ENCODE peak calls at places on chromosome 3, in nine cellular contexts. O is NB4, P is WTC11, F is HCT116, U is SK-N-SH, B is A549, E is HepG2, A is H1, T is K562. H is an unnamed sample.
A peak's percentile ranks its signal among the peaks of the same experiment; 100 is the strongest.

GRCh38 chr3:179464296-179465092 is 13.2 kb upstream of the GNB4 start:
- DNase-seq in T (no peak), E (no peak), F (no peak), A (no peak), P (no peak), U (no peak), B (no peak), O (peak; percentile 68), H (no peak)

GRCh38 chr3:88984266-88984665 is 123.2 kb upstream of the EPHA3 start:
- DNase-seq in A (no peak), T (no peak), O (no peak), P (no peak), U (no peak), E (no peak), F (no peak), B (no peak), H (no peak)

GRCh38 chr3:79737530-79737929 is 30.3 kb downstream of the ROBO1 start:
- DNase-seq in U (no peak), P (no peak), E (no peak), F (no peak), O (no peak), A (no peak), T (no peak), B (no peak), H (no peak)

GRCh38 chr3:144241381-144241780 is 269.8 kb downstream of the DIPK2A start:
- DNase-seq in O (no peak), A (no peak), U (no peak), E (no peak), P (no peak), B (no peak), T (no peak), F (no peak), H (no peak)

GRCh38 chr3:139586420-139587017 is 47.0 kb upstream of the RBP1 start:
- DNase-seq in T (no peak), F (no peak), B (no peak), A (no peak), U (no peak), E (no peak), P (no peak), O (no peak), H (no peak)

GRCh38 chr3:13301295-13301987 is 118.7 kb downstream of the NUP210 start:
- DNase-seq in O (peak; percentile 93), F (peak; percentile 12), A (peak; percentile 74), U (no peak), B (peak; percentile 54), E (peak; percentile 65), P (peak; percentile 74), T (peak; percentile 51), H (no peak)

GRCh38 chr3:136995652-136996051 is 37.9 kb downstream of the IL20RB start:
- DNase-seq in U (no peak), T (no peak), A (no peak), O (no peak), F (no peak), E (no peak), B (no peak), P (no peak), H (no peak)

GRCh38 chr3:58170376-58170775 is 40.4 kb downstream of the DNASE1L3 start:
- DNase-seq in E (no peak), B (no peak), O (no peak), F (no peak), A (no peak), T (no peak), P (no peak), U (no peak), H (no peak)

GRCh38 chr3:61060421-61060861 is 190.8 kb downstream of the FHIT start:
- DNase-seq in T (no peak), P (no peak), U (no peak), F (no peak), B (no peak), A (no peak), E (peak; percentile 44), O (no peak), H (no peak)

GRCh38 chr3:52831500-52832301 is 1.2 kb upstream of the ITIH4 start:
- DNase-seq in U (peak; percentile 79), E (peak; percentile 64), T (peak; percentile 67), B (peak; percentile 49), O (peak; percentile 58), P (no peak), A (no peak), F (peak; percentile 68), H (peak; percentile 72)

GRCh38 chr3:110995461-110996226 is 76.0 kb upstream of the NECTIN3 start:
- DNase-seq in P (no peak), U (no peak), B (peak; percentile 7), O (peak; percentile 4), F (no peak), E (peak; percentile 58), A (no peak), T (no peak), H (peak; percentile 6)

GRCh38 chr3:66456711-66457173 is 44.1 kb downstream of the LRIG1 start:
- DNase-seq in E (no peak), P (no peak), B (no peak), O (peak; percentile 7), F (no peak), U (no peak), T (no peak), A (no peak), H (no peak)

GRCh38 chr3:159763466-159764210 is 225.0 kb upstream of the IL12A start:
- DNase-seq in F (peak; percentile 71), U (peak; percentile 87), A (peak; percentile 69), O (no peak), P (peak; percentile 81), T (peak; percentile 68), E (no peak), B (peak; percentile 88), H (peak; percentile 85)

GRCh38 chr3:124859025-124859424 is 28.1 kb downstream of the ITGB5 start:
- DNase-seq in E (no peak), F (no peak), O (no peak), T (no peak), A (no peak), B (peak; percentile 83), P (no peak), U (no peak), H (peak; percentile 66)

GRCh38 chr3:81033690-81034089 is 727.8 kb downstream of the GBE1 start:
- DNase-seq in P (no peak), T (no peak), B (no peak), U (peak; percentile 28), O (no peak), A (no peak), F (no peak), E (no peak), H (no peak)

GRCh38 chr3:16101295-16102186 is 72.9 kb upstream of the GALNT15 start:
- DNase-seq in B (peak; percentile 79), P (no peak), O (no peak), U (no peak), T (no peak), A (peak; percentile 1), E (peak; percentile 49), F (peak; percentile 97), H (peak; percentile 20)

GRCh38 chr3:47849186-47850061 is 46.5 kb downstream of the DHX30 start:
- DNase-seq in P (no peak), E (no peak), F (no peak), U (peak; percentile 35), B (no peak), O (no peak), A (no peak), T (peak; percentile 29), H (no peak)

GRCh38 chr3:47850062-47850802 is 47.3 kb downstream of the DHX30 start:
- DNase-seq in U (peak; percentile 61), O (peak; percentile 44), T (peak; percentile 46), P (no peak), A (no peak), B (peak; percentile 44), E (peak; percentile 50), F (no peak), H (peak; percentile 31)

GRCh38 chr3:47847256-47847655 is 44.3 kb downstream of the DHX30 start:
- DNase-seq in P (peak; percentile 50), U (peak; percentile 40), E (no peak), F (no peak), B (no peak), T (no peak), A (no peak), O (no peak), H (no peak)

GRCh38 chr3:47847801-47848518 is 45.0 kb downstream of the DHX30 start:
- DNase-seq in F (no peak), T (no peak), B (no peak), E (no peak), P (no peak), A (no peak), O (no peak), U (no peak), H (no peak)

GRCh38 chr3:47848599-47849117 is 45.7 kb downstream of the DHX30 start:
- DNase-seq in O (no peak), F (no peak), P (no peak), T (no peak), E (no peak), A (no peak), U (no peak), B (no peak), H (no peak)
- TF ChIP-seq MAX in O (no peak), F (no peak), P (no peak), T (no peak), E (no peak), A (no peak), U (no peak), B (no peak), H (no peak)

DNA sequence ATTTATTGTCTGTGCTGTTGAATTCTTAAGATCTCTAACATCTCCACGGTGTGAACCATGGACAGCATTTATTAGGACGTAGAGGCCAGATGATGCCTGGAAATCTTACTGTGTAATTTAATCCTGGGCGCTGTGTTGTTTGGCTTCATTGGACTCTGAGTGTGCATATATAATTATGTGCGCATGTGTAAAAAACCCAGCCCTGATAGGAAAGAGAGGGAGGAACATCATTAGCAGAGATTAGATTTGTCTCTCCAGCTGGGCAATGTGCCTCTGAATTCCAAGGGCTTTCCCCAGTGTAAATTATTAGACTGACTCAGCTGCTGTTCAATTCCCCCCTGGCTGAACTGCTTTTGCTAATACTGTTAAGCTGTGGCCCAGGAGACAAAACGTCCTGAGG is 39.6 kb downstream of the MAP3K13 start:
- DNase-seq in F (no peak), A (no peak), U (peak; percentile 61), P (no peak), B (no peak), E (no peak), T (no peak), O (no peak), H (no peak)
- TF ChIP-seq MAX in F (no peak), A (no peak), U (no peak), P (no peak), B (no peak), E (no peak), T (no peak), O (no peak), H (no peak)

GRCh38 chr3:36943601-36944000 is 1.3 kb downstream of the TRANK1 start:
- DNase-seq in E (no peak), O (no peak), A (no peak), P (no peak), U (no peak), B (no peak), T (no peak), F (no peak), H (no peak)
- TF ChIP-seq MAX in E (no peak), O (no peak), A (peak; percentile 44), P (no peak), U (no peak), B (no peak), T (no peak), F (no peak), H (no peak)

DNA sequence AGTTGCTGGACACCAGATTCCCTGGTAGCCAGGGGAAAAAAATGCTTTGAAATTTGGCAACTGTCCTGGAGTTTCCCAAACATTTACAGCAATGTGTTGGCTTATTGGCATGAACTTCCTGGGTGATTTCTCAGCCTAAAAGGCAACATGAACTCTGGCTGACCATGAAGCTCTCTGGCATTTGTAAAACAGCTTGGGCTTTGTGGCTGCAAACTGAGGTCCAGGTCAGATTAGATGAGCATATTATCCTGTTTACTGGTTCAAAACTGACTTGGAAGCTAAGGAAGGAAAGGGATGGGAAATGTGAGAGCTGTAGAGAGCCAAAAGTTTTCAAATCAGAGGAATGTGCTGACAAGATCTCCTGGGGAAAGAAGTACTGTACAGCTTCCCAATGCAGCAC is 139.0 kb downstream of the P3H2 start:
- DNase-seq in T (no peak), A (no peak), E (no peak), B (peak; percentile 42), P (no peak), O (no peak), F (no peak), U (no peak), H (peak; percentile 42)
- TF ChIP-seq MAX in T (no peak), A (no peak), E (no peak), B (no peak), P (no peak), O (no peak), F (no peak), U (no peak), H (no peak)